ENCODE peak calls at places on chromosome 2, in seven cellular contexts. J is neuronal stem cell, B is mesendoderm, F is IMR-90, E is H9, G is H1, O is trophoblast cell. W is an unnamed sample.

GRCh38 chr2:221529943-221530652 is 42.0 kb downstream of the EPHA4 start:
- DNase-seq in J (no peak), B (no peak), F (peak; percentile 93), E (no peak), G (no peak), O (no peak), W (peak; percentile 85)

GRCh38 chr2:168375195-168375798 is 80.8 kb upstream of the CERS6 start:
- DNase-seq in J (no peak), B (no peak), F (no peak), E (no peak), G (no peak), O (no peak), W (no peak)

GRCh38 chr2:217521820-217522219 is 481.0 kb downstream of the TNS1 start:
- DNase-seq in J (no peak), B (no peak), F (no peak), E (no peak), G (no peak), O (no peak), W (no peak)

GRCh38 chr2:143717053-143717452 is 587.8 kb downstream of the ARHGAP15 start:
- DNase-seq in J (no peak), B (no peak), F (peak; percentile 7), E (no peak), G (no peak), O (no peak), W (no peak)

GRCh38 chr2:45497355-45497754 is 113.7 kb downstream of the SRBD1 start:
- DNase-seq in J (no peak), B (no peak), F (peak; percentile 43), E (no peak), G (no peak), O (no peak), W (no peak)

GRCh38 chr2:189299974-189300373 is 120.4 kb upstream of the COL5A2 start:
- DNase-seq in J (no peak), B (no peak), F (no peak), E (no peak), G (no peak), O (no peak), W (no peak)

GRCh38 chr2:46277470-46278190 is 19.6 kb upstream of the EPAS1 start:
- DNase-seq in J (no peak), B (no peak), F (no peak), E (no peak), G (no peak), O (no peak), W (no peak)

GRCh38 chr2:226726546-226726945 is 73.1 kb downstream of the IRS1 start:
- DNase-seq in J (no peak), B (no peak), F (peak; percentile 63), E (no peak), G (no peak), O (no peak), W (no peak)

GRCh38 chr2:8539743-8540551 is 141.9 kb upstream of the ID2 start:
- DNase-seq in J (no peak), B (peak; percentile 80), F (no peak), E (peak; percentile 65), G (no peak), O (peak; percentile 99), W (peak; percentile 15)

DNA sequence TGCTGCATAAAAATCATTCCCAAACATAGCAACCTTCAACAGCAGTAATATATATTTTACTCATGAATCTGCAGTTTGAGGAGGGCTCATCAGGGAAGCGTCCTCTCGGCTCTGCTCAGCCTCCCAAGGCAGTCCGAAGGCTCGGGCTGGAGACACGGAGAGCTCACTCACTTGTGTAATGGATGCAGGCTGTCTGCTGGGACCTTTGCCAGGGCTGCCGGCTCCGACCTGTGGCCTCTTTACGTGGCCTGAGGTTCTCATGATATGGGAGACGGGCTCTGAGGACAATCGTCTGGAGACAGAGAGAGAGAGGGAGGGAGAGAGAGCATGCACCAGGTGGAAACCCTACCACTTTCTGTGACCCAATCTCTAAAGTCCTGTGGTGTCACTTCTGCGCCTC is 59.9 kb downstream of the CD8B2 start:
- DNase-seq in J (no peak), B (no peak), F (no peak), E (no peak), G (no peak), O (peak; percentile 79), W (no peak)
- H3K23ac ChIP-seq in J (no peak overlapping the region), B (no peak overlapping the region), F (no peak overlapping the region), E (no peak overlapping the region), G (no peak overlapping the region), O (no peak overlapping the region), W (no peak overlapping the region)

GRCh38 chr2:219613671-219614070 is 13.8 kb upstream of the SLC4A3 start:
- DNase-seq in J (no peak), B (no peak), F (no peak), E (no peak), G (no peak), O (no peak), W (no peak)
- H3K23ac ChIP-seq in J (no peak overlapping the region), B (no peak overlapping the region), F (no peak overlapping the region), E (no peak overlapping the region), G (no peak overlapping the region), O (no peak overlapping the region), W (no peak overlapping the region)

GRCh38 chr2:96317584-96317997 is 7.5 kb upstream of the ITPRIPL1 start:
- DNase-seq in J (no peak), B (no peak), F (no peak), E (no peak), G (no peak), O (no peak), W (no peak)

GRCh38 chr2:96319396-96319795 is 5.7 kb upstream of the ITPRIPL1 start:
- DNase-seq in J (no peak), B (no peak), F (no peak), E (no peak), G (no peak), O (no peak), W (no peak)

GRCh38 chr2:96318723-96319122 is 6.4 kb upstream of the ITPRIPL1 start:
- DNase-seq in J (no peak), B (no peak), F (no peak), E (no peak), G (no peak), O (no peak), W (no peak)

GRCh38 chr2:96321230-96322103 is 3.6 kb upstream of the ITPRIPL1 start:
- DNase-seq in J (peak; percentile 51), B (peak; percentile 54), F (peak; percentile 14), E (peak; percentile 72), G (peak; percentile 87), O (peak; percentile 27), W (peak; percentile 52)

DNA sequence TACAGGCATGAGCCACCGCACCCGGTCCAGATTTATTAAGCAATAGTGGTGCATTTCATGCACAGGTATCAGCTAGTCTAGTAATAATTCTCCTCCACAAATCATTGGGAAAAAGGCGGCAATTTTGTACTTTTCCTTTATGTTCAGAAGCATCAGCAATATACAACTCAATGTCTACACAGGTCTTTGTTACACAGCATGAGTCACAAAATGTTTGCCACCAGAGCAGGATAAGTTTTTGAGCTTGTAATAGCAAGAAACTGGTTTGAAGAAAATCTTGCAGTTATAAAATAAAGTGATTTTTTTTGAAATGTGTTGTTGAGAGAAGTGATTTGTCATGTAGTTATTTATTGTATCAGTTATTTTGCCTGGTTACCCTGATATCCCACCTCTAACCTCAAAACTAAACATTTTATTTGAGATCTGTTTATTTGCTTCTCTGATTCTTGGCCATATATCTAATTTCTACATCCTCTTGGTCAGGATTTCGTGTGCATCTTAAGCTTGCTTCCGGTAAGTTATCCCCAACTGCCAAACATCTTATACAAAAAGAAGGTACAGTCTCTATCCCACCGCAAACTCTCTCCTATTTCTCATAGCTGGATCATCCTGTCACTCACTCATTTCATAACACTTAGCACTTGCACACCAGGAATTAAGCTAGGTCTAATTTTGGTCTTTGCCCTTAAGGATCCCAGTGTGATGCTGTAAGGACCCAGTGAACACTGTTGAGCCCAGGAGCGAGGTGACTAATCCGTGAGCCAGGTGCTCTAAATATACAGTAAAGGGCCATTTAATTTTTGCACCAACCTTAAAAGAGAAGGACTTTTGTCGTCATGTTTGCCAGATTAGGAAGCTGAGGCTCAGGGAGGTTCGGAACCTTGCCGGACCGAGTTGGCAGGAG is 4.5 kb upstream of the ITPRIPL1 start:
- DNase-seq in J (no peak), B (no peak), F (no peak), E (no peak), G (no peak), O (no peak), W (no peak)
- H3K23ac ChIP-seq in J (no peak overlapping the region), B (peak overlapping the region; percentile 15), F (peak overlapping the region; percentile 68), E (no peak overlapping the region), G (no peak overlapping the region), O (no peak overlapping the region), W (no peak overlapping the region)

DNA sequence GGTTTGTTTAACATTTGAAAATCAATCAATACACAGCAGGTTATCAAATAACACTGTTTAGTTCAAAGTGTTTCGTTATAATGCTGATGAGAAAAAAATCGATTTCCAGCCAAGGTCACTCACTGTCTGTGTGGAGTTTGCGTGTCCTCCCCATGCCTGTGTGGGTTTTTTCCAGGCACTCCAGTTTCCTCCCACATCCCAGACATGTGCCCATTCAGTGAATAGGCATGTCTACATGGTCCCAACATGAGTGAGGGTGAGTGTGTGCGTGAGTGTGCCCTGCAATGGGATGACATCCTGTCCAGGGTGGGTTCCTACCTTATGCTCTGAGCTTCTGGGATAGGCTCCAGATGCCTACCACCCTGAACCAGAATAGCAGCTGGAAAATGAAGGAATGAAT is 8.7 kb upstream of the GKN2 start:
- DNase-seq in J (no peak), B (no peak), F (no peak), E (no peak), G (no peak), O (no peak), W (no peak)
- H3K23ac ChIP-seq in J (no peak overlapping the region), B (no peak overlapping the region), F (peak overlapping the region; percentile 11), E (no peak overlapping the region), G (no peak overlapping the region), O (no peak overlapping the region), W (no peak overlapping the region)

GRCh38 chr2:208025037-208025813 is at the start of gene PLEKHM3:
- DNase-seq in J (peak; percentile 83), B (peak; percentile 87), F (peak; percentile 82), E (peak; percentile 87), G (peak; percentile 95), O (peak; percentile 94), W (peak; percentile 87)
- H3K23ac ChIP-seq in J (peak within 1 kb of the TSS; percentile 18), B (no peak within 1 kb of the TSS), F (peak within 1 kb of the TSS; percentile 92), E (no peak within 1 kb of the TSS), G (no peak within 1 kb of the TSS), O (no peak within 1 kb of the TSS), W (peak within 1 kb of the TSS; percentile 80)

GRCh38 chr2:219041252-219041651 is at the start of gene CFAP65:
- DNase-seq in J (peak; percentile 42), B (peak; percentile 82), F (peak; percentile 58), E (peak; percentile 71), G (peak; percentile 86), O (no peak), W (peak; percentile 50)
- H3K23ac ChIP-seq in J (no peak within 1 kb of the TSS), B (no peak within 1 kb of the TSS), F (no peak within 1 kb of the TSS), E (no peak within 1 kb of the TSS), G (no peak within 1 kb of the TSS), O (no peak within 1 kb of the TSS), W (no peak within 1 kb of the TSS)

DNA sequence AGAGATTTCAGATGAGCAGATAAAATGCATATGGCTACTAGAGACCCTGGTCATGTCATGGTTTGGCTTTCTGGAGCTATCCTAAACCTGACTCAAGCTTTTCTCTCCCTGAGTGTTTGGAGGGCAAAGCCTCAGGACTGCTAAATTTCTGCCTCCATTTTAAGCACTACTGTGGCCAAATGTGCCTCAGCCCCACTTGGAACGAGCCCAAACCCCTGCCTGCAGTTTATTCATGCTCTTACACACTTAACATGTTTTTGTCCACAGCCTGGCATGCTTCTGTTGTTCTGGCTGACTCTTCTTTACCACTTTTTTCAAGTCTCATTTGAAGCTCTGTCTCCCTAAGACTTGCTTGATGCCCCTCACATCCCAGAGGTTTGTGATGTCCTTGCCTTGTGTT is 24.7 kb downstream of the MGAT5 start:
- DNase-seq in J (no peak), B (no peak), F (no peak), E (no peak), G (no peak), O (no peak), W (no peak)
- H3K23ac ChIP-seq in J (no peak overlapping the region), B (no peak overlapping the region), F (no peak overlapping the region), E (no peak overlapping the region), G (no peak overlapping the region), O (no peak overlapping the region), W (no peak overlapping the region)

GRCh38 chr2:11659866-11660265 is 10.1 kb downstream of the NTSR2 start:
- DNase-seq in J (no peak), B (no peak), F (no peak), E (no peak), G (no peak), O (no peak), W (no peak)
- H3K23ac ChIP-seq in J (no peak overlapping the region), B (no peak overlapping the region), F (no peak overlapping the region), E (no peak overlapping the region), G (no peak overlapping the region), O (no peak overlapping the region), W (no peak overlapping the region)

W was measured in mesenchymal stem cell.